ENCODE peak calls at places on chromosomes 11 and 22, in six cellular contexts. S, F, Y, J, U and V are unnamed samples.

GRCh38 chr22:24376606-24377005 is 50.8 kb upstream of the ADORA2A start:
- DNase-seq in J (no peak), U (no peak), S (no peak), Y (no peak), F (no peak), V (no peak)

GRCh38 chr11:18715476-18715875 is 10.5 kb downstream of the IGSF22 start:
- DNase-seq in S (no peak), F (no peak), J (no peak), Y (no peak), U (no peak), V (no peak)

GRCh38 chr11:130166457-130166784 is 6.8 kb downstream of the ST14 start:
- DNase-seq in Y (no peak), J (peak), U (peak), S (no peak), F (peak), V (peak)

GRCh38 chr11:33266418-33267215 is 9.4 kb downstream of the HIPK3 start:
- DNase-seq in J (peak), S (no peak), Y (no peak), U (no peak), F (peak), V (peak)

GRCh38 chr22:49012695-49013094 is 815.0 kb downstream of the BRD1 start:
- DNase-seq in J (no peak), S (peak), U (no peak), Y (peak), F (no peak), V (no peak)

GRCh38 chr11:3803726-3804510 is 4.4 kb upstream of the PGAP2 start:
- DNase-seq in J (no peak), U (no peak), Y (peak), F (no peak), S (no peak), V (no peak)

GRCh38 chr11:18987454-18988231 is 48.4 kb upstream of the MRGPRX1 start:
- DNase-seq in U (no peak), F (peak), J (no peak), Y (no peak), S (no peak), V (no peak)

GRCh38 chr11:15108592-15109130 is 6.1 kb upstream of the INSC start:
- DNase-seq in F (no peak), J (no peak), S (no peak), U (no peak), Y (no peak), V (no peak)

GRCh38 chr11:33868646-33869461 is 23.0 kb downstream of the LMO2 start:
- DNase-seq in F (no peak), J (no peak), Y (no peak), U (no peak), S (peak), V (no peak)

GRCh38 chr11:116148645-116149044 is 624.1 kb downstream of the BUD13 start:
- DNase-seq in F (no peak), J (no peak), S (no peak), Y (no peak), U (no peak), V (no peak)

GRCh38 chr11:118379497-118379896 is 20.1 kb downstream of the UBE4A start:
- DNase-seq in S (no peak), U (no peak), Y (no peak), F (no peak), J (no peak), V (no peak)

GRCh38 chr11:9565822-9566560 is 7.5 kb upstream of the WEE1 start:
- DNase-seq in S (peak), F (peak), Y (no peak), U (peak), J (peak), V (peak)

GRCh38 chr11:20388096-20389055 is 860 bp downstream of the PRMT3 start:
- DNase-seq in Y (peak), J (no peak), F (no peak), S (no peak), U (no peak), V (no peak)

GRCh38 chr11:80860632-80861031 is 1419.8 kb upstream of the TENM4 start:
- DNase-seq in S (no peak), U (no peak), F (peak), Y (no peak), J (no peak), V (peak)

GRCh38 chr11:57460017-57460755 is at the start of gene RTN4RL2:
- DNase-seq in Y (no peak), U (peak), F (peak), S (peak), J (peak), V (peak)

GRCh38 chr11:116773203-116774112 is 671 bp upstream of the BUD13 start:
- DNase-seq in F (peak), J (no peak), U (no peak), S (no peak), Y (no peak), V (peak)

GRCh38 chr11:60970369-60970774 is 1.1 kb upstream of the CD6 start:
- DNase-seq in S (peak), J (peak), F (peak), U (peak), Y (peak), V (peak)

GRCh38 chr11:12767577-12767976 is 93.4 kb downstream of the TEAD1 start:
- DNase-seq in U (no peak), S (no peak), J (no peak), F (no peak), Y (no peak), V (no peak)

GRCh38 chr11:62804310-62805043 is 763 bp downstream of the NXF1 start:
- DNase-seq in F (peak), U (no peak), J (no peak), S (no peak), Y (no peak), V (peak)

GRCh38 chr11:59669611-59670009 is 773 bp upstream of the PATL1 start:
- DNase-seq in J (peak), S (no peak), F (peak), U (no peak), Y (peak), V (peak)

GRCh38 chr11:7536102-7536501 is 22.3 kb downstream of the PPFIBP2 start:
- DNase-seq in J (no peak), U (peak), F (no peak), S (peak), Y (no peak), V (no peak)

GRCh38 chr11:60927600-60927999 is 3.3 kb downstream of the TMEM132A start:
- DNase-seq in U (no peak), J (no peak), S (no peak), Y (no peak), F (no peak), V (no peak)

GRCh38 chr11:22832315-22833041 is 2.9 kb upstream of the SVIP start:
- DNase-seq in J (no peak), S (no peak), Y (no peak), F (peak), U (no peak), V (no peak)

GRCh38 chr11:74037309-74037708 is 28.4 kb upstream of the UCP3 start:
- DNase-seq in J (no peak), U (no peak), F (no peak), S (no peak), Y (no peak), V (no peak)

GRCh38 chr11:129639300-129639699 is 176.3 kb upstream of the TMEM45B start:
- DNase-seq in Y (no peak), U (no peak), S (no peak), F (peak), J (no peak), V (peak)

GRCh38 chr11:85668157-85668556 is 3.2 kb upstream of the CREBZF start:
- DNase-seq in U (no peak), S (no peak), F (no peak), Y (no peak), J (no peak), V (no peak)

GRCh38 chr11:85664561-85665481 is at the start of gene CREBZF:
- DNase-seq in J (peak), F (peak), S (peak), Y (peak), U (peak), V (peak)

GRCh38 chr11:85666687-85667086 is 1.8 kb upstream of the CREBZF start:
- DNase-seq in U (no peak), F (no peak), Y (no peak), J (no peak), S (no peak), V (no peak)

GRCh38 chr11:85663781-85664560 is 958 bp downstream of the CREBZF start:
- DNase-seq in S (peak), F (peak), U (peak), Y (peak), J (peak), V (peak)

DNA sequence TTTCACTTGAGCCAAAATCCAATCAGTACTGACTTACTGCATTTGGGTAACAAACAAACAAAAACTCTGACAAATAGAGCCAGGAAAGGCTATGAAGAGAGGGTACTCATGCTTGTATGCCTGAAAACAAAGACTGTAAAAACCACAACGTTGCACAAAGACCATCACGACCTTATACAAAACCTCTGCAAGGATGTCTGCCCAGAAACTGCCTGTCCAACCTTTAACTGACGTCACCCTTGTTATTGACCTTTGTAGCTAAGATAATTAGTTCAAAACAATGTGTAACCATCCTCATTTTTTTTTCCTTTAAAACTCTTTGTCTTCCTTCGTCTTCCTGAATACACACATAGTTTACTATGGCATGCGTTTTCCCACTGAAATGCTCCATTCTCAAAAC is 827 bp upstream of the CREBZF start:
- DNase-seq in F (no peak), S (no peak), J (no peak), U (no peak), Y (no peak), V (no peak)
- H3K4me3 ChIP-seq in F (no peak), S (peak), J (no peak), U (no peak), Y (no peak), V (no peak)

GRCh38 chr11:114167355-114168085 is 108.0 kb downstream of the ZBTB16 start:
- DNase-seq in Y (no peak), U (no peak), F (no peak), J (no peak), S (no peak), V (no peak)

GRCh38 chr11:114165326-114166230 is 106.1 kb downstream of the ZBTB16 start:
- DNase-seq in F (no peak), J (no peak), Y (peak), U (no peak), S (no peak), V (no peak)

GRCh38 chr11:114166897-114167323 is 107.4 kb downstream of the ZBTB16 start:
- DNase-seq in Y (no peak), U (peak), S (no peak), F (peak), J (no peak), V (peak)

GRCh38 chr11:114168086-114168448 is 108.6 kb downstream of the ZBTB16 start:
- DNase-seq in J (no peak), S (no peak), F (no peak), Y (no peak), U (no peak), V (no peak)

GRCh38 chr11:114166389-114166788 is 106.9 kb downstream of the ZBTB16 start:
- DNase-seq in U (no peak), J (no peak), F (no peak), Y (no peak), S (no peak), V (no peak)
- H3K4me3 ChIP-seq in U (no peak), J (no peak), F (no peak), Y (no peak), S (no peak), V (no peak)

DNA sequence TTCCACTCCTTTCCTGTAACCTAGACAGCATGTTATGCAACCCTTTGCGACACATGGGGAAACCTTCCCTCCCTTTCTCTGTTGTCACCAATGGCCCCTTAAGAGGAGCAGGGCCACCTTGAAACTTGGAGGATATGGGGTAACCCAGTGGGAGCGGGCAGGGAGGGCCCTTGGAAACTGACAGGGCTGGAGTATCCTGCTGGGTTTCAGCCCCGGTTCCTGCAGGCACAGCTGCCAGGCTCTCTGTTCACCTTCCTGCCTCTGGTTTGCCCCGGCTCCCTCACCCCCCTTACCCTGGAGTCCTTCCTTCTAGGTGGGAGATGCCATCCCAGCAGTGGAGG is 1.5 kb downstream of the PRDX5 start:
- DNase-seq in S (no peak), F (no peak), Y (no peak), J (no peak), U (no peak), V (no peak)
- H3K4me3 ChIP-seq in S (peak), F (peak), Y (no peak), J (no peak), U (no peak), V (peak)

GRCh38 chr22:38238519-38239051 is 34.2 kb downstream of the TMEM184B start:
- DNase-seq in S (no peak), Y (no peak), U (no peak), F (no peak), J (no peak), V (no peak)

GRCh38 chr22:38233427-38233826 is 31.6 kb downstream of the MAFF start:
- DNase-seq in Y (no peak), U (no peak), S (no peak), F (no peak), J (no peak), V (no peak)

GRCh38 chr22:38235240-38235850 is 33.6 kb downstream of the MAFF start:
- DNase-seq in Y (no peak), U (no peak), S (no peak), J (no peak), F (no peak), V (no peak)

GRCh38 chr22:38239101-38239761 is 33.6 kb downstream of the TMEM184B start:
- DNase-seq in U (no peak), F (peak), S (no peak), J (no peak), Y (no peak), V (peak)

DNA sequence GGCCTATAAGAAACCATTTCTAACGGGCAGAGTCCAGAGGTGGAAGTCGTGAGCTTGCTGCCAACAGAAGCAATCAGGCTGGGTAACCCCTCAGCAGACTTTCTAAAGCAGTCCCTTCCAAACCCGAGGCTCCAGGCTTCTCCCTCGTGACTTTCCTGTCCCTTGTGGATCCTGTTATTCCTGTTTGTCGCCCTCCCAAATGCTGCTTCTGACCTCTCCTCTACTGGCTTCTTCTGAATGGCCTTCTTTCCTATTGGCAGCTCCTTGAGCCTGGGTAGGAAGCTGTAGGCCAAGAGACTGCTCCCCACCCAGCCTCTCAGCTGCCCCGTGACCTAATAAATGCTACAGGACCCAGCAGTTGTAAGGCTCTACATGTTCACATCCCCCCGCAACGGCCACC is 35.0 kb downstream of the MAFF start:
- DNase-seq in U (no peak), J (no peak), S (no peak), Y (no peak), F (no peak), V (no peak)
- H3K4me3 ChIP-seq in U (no peak), J (no peak), S (no peak), Y (no peak), F (no peak), V (no peak)

DNA sequence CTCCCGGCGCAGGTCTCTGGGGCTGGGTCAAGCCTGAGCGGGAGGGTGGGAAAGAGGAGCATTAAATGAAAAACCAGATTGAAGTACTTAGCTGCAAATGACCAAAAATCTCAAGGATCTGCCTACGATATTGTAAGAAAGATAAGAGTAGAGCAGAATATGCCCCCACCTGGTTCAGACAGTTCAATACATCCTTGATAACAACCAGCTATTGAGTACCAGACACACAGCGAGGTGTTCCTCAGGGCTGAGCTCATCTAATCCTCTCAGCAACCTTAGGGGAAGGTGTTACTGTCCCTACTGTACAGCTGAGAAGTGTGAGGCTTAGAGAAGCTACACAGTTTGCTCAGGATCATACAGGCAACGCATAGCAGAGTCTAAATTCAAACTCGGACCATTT is 27.4 kb upstream of the HMGXB4 start:
- DNase-seq in Y (no peak), S (peak), F (no peak), J (no peak), U (no peak), V (no peak)
- H3K4me3 ChIP-seq in Y (no peak), S (no peak), F (no peak), J (no peak), U (no peak), V (no peak)